ENCODE peak calls at places on chromosomes 3 and 15, in six cellular contexts. One of them, this sample, is unnamed.

GRCh38 chr15:54273928-54274327 is 295.7 kb downstream of the UNC13C start:
- DNase-seq in kidney epithelial cell: no peak
- DNase-seq in stimulated activated CD8-positive, alpha-beta memory T cell treated with anti-CD3 and anti-CD28 coated beads, Interleukin-2, amount 100 ng/mL, for 48 hours: no peak
- DNase-seq in activated T-helper 1 cell treated with Interleukin-2 at 50 U/mL for 16 hours: no peak
- DNase-seq in dermis blood vessel endothelial cell: no peak
- DNase-seq in stimulated activated naive B cell treated with anti-CD40 and anti-IgM and Interleukin-4, amounts not matched to agents 10 μg/mL and 1 μg/mL and 100 μg/mL, for 72 hours: no peak
- DNase-seq in this sample: no peak

GRCh38 chr15:52128568-52128967 is 16.0 kb upstream of the BCL2L10 start:
- DNase-seq in kidney epithelial cell: no peak
- DNase-seq in stimulated activated naive B cell treated with anti-CD40 and anti-IgM and Interleukin-4, amounts not matched to agents 10 μg/mL and 1 μg/mL and 100 μg/mL, for 72 hours: no peak
- DNase-seq in activated T-helper 1 cell treated with Interleukin-2 at 50 U/mL for 16 hours: no peak
- DNase-seq in dermis blood vessel endothelial cell: no peak
- DNase-seq in stimulated activated CD8-positive, alpha-beta memory T cell treated with anti-CD3 and anti-CD28 coated beads, Interleukin-2, amount 100 ng/mL, for 48 hours: no peak
- DNase-seq in this sample: no peak

GRCh38 chr3:191316876-191317603 is 12.2 kb upstream of the CCDC50 start:
- DNase-seq in kidney epithelial cell: no peak
- DNase-seq in activated T-helper 1 cell treated with Interleukin-2 at 50 U/mL for 16 hours: no peak
- DNase-seq in dermis blood vessel endothelial cell: no peak
- DNase-seq in stimulated activated naive B cell treated with anti-CD40 and anti-IgM and Interleukin-4, amounts not matched to agents 10 μg/mL and 1 μg/mL and 100 μg/mL, for 72 hours: no peak
- DNase-seq in stimulated activated CD8-positive, alpha-beta memory T cell treated with anti-CD3 and anti-CD28 coated beads, Interleukin-2, amount 100 ng/mL, for 48 hours: no peak
- DNase-seq in this sample: no peak

GRCh38 chr3:114022145-114022544 is 34.2 kb downstream of the CCDC191 start:
- DNase-seq in stimulated activated CD8-positive, alpha-beta memory T cell treated with anti-CD3 and anti-CD28 coated beads, Interleukin-2, amount 100 ng/mL, for 48 hours: no peak
- DNase-seq in activated T-helper 1 cell treated with Interleukin-2 at 50 U/mL for 16 hours: no peak
- DNase-seq in stimulated activated naive B cell treated with anti-CD40 and anti-IgM and Interleukin-4, amounts not matched to agents 10 μg/mL and 1 μg/mL and 100 μg/mL, for 72 hours: no peak
- DNase-seq in dermis blood vessel endothelial cell: no peak
- DNase-seq in kidney epithelial cell: no peak
- DNase-seq in this sample: no peak

GRCh38 chr3:196883361-196883760 is 15.6 kb downstream of the SENP5 start:
- DNase-seq in kidney epithelial cell: no peak
- DNase-seq in activated T-helper 1 cell treated with Interleukin-2 at 50 U/mL for 16 hours: no peak
- DNase-seq in dermis blood vessel endothelial cell: no peak
- DNase-seq in stimulated activated CD8-positive, alpha-beta memory T cell treated with anti-CD3 and anti-CD28 coated beads, Interleukin-2, amount 100 ng/mL, for 48 hours: no peak
- DNase-seq in stimulated activated naive B cell treated with anti-CD40 and anti-IgM and Interleukin-4, amounts not matched to agents 10 μg/mL and 1 μg/mL and 100 μg/mL, for 72 hours: no peak
- DNase-seq in this sample: no peak

GRCh38 chr3:18378218-18378617 is 46.9 kb downstream of the SATB1 start:
- DNase-seq in stimulated activated naive B cell treated with anti-CD40 and anti-IgM and Interleukin-4, amounts not matched to agents 10 μg/mL and 1 μg/mL and 100 μg/mL, for 72 hours: no peak
- DNase-seq in dermis blood vessel endothelial cell: no peak
- DNase-seq in stimulated activated CD8-positive, alpha-beta memory T cell treated with anti-CD3 and anti-CD28 coated beads, Interleukin-2, amount 100 ng/mL, for 48 hours: no peak
- DNase-seq in kidney epithelial cell: no peak
- DNase-seq in activated T-helper 1 cell treated with Interleukin-2 at 50 U/mL for 16 hours: no peak
- DNase-seq in this sample: no peak

GRCh38 chr3:174547801-174548200 is 311.3 kb upstream of the NAALADL2 start:
- DNase-seq in activated T-helper 1 cell treated with Interleukin-2 at 50 U/mL for 16 hours: no peak
- DNase-seq in kidney epithelial cell: no peak
- DNase-seq in stimulated activated CD8-positive, alpha-beta memory T cell treated with anti-CD3 and anti-CD28 coated beads, Interleukin-2, amount 100 ng/mL, for 48 hours: no peak
- DNase-seq in stimulated activated naive B cell treated with anti-CD40 and anti-IgM and Interleukin-4, amounts not matched to agents 10 μg/mL and 1 μg/mL and 100 μg/mL, for 72 hours: no peak
- DNase-seq in dermis blood vessel endothelial cell: no peak
- DNase-seq in this sample: no peak

GRCh38 chr15:85754993-85755392 is 39.7 kb downstream of the KLHL25 start:
- DNase-seq in kidney epithelial cell: no peak
- DNase-seq in stimulated activated CD8-positive, alpha-beta memory T cell treated with anti-CD3 and anti-CD28 coated beads, Interleukin-2, amount 100 ng/mL, for 48 hours: no peak
- DNase-seq in dermis blood vessel endothelial cell: no peak
- DNase-seq in stimulated activated naive B cell treated with anti-CD40 and anti-IgM and Interleukin-4, amounts not matched to agents 10 μg/mL and 1 μg/mL and 100 μg/mL, for 72 hours: no peak
- DNase-seq in activated T-helper 1 cell treated with Interleukin-2 at 50 U/mL for 16 hours: no peak
- DNase-seq in this sample: no peak

GRCh38 chr3:15964605-15965061 is 166.9 kb upstream of the ANKRD28 start:
- DNase-seq in kidney epithelial cell: peak; percentile 14
- DNase-seq in stimulated activated naive B cell treated with anti-CD40 and anti-IgM and Interleukin-4, amounts not matched to agents 10 μg/mL and 1 μg/mL and 100 μg/mL, for 72 hours: no peak
- DNase-seq in stimulated activated CD8-positive, alpha-beta memory T cell treated with anti-CD3 and anti-CD28 coated beads, Interleukin-2, amount 100 ng/mL, for 48 hours: no peak
- DNase-seq in dermis blood vessel endothelial cell: peak; percentile 60
- DNase-seq in activated T-helper 1 cell treated with Interleukin-2 at 50 U/mL for 16 hours: no peak
- DNase-seq in this sample: no peak

GRCh38 chr3:3119393-3119851 is 7.3 kb upstream of the TRNT1 start:
- DNase-seq in stimulated activated CD8-positive, alpha-beta memory T cell treated with anti-CD3 and anti-CD28 coated beads, Interleukin-2, amount 100 ng/mL, for 48 hours: no peak
- DNase-seq in dermis blood vessel endothelial cell: no peak
- DNase-seq in activated T-helper 1 cell treated with Interleukin-2 at 50 U/mL for 16 hours: no peak
- DNase-seq in kidney epithelial cell: no peak
- DNase-seq in stimulated activated naive B cell treated with anti-CD40 and anti-IgM and Interleukin-4, amounts not matched to agents 10 μg/mL and 1 μg/mL and 100 μg/mL, for 72 hours: no peak
- DNase-seq in this sample: no peak

GRCh38 chr15:101675796-101676582 is 23.8 kb upstream of the TM2D3 start:
- DNase-seq in stimulated activated naive B cell treated with anti-CD40 and anti-IgM and Interleukin-4, amounts not matched to agents 10 μg/mL and 1 μg/mL and 100 μg/mL, for 72 hours: no peak
- DNase-seq in activated T-helper 1 cell treated with Interleukin-2 at 50 U/mL for 16 hours: no peak
- DNase-seq in dermis blood vessel endothelial cell: peak; percentile 29
- DNase-seq in kidney epithelial cell: peak; percentile 75
- DNase-seq in stimulated activated CD8-positive, alpha-beta memory T cell treated with anti-CD3 and anti-CD28 coated beads, Interleukin-2, amount 100 ng/mL, for 48 hours: no peak
- DNase-seq in this sample: no peak

GRCh38 chr15:48559270-48559669 is 86.2 kb downstream of the FBN1 start:
- DNase-seq in stimulated activated CD8-positive, alpha-beta memory T cell treated with anti-CD3 and anti-CD28 coated beads, Interleukin-2, amount 100 ng/mL, for 48 hours: no peak
- DNase-seq in activated T-helper 1 cell treated with Interleukin-2 at 50 U/mL for 16 hours: no peak
- DNase-seq in kidney epithelial cell: peak; percentile 21
- DNase-seq in stimulated activated naive B cell treated with anti-CD40 and anti-IgM and Interleukin-4, amounts not matched to agents 10 μg/mL and 1 μg/mL and 100 μg/mL, for 72 hours: no peak
- DNase-seq in dermis blood vessel endothelial cell: peak; percentile 52
- DNase-seq in this sample: no peak

This sample was measured in anterior cingulate cortex.